ENCODE peak calls at places on chromosome 21, in four cellular contexts. Z, M, W and X are unnamed samples.

GRCh38 chr21:42421018-42421793 is 17.5 kb downstream of the UBASH3A start:
- DNase-seq in M (no peak), Z (no peak), W (no peak), X (no peak)

GRCh38 chr21:45078877-45079281 is 4.5 kb downstream of the ADARB1 start:
- DNase-seq in Z (no peak), W (no peak), M (no peak), X (no peak)

GRCh38 chr21:23963454-23963853 is 1643.8 kb downstream of the MRPL39 start:
- DNase-seq in W (no peak), M (no peak), Z (no peak), X (no peak)

GRCh38 chr21:35217504-35218060 is 168.5 kb upstream of the RUNX1 start:
- DNase-seq in M (peak), Z (peak), W (no peak), X (peak)

GRCh38 chr21:26736449-26736848 is 108.8 kb downstream of the ADAMTS1 start:
- DNase-seq in W (no peak), M (no peak), Z (no peak), X (no peak)

GRCh38 chr21:34017127-34017961 is 56.0 kb upstream of the MRPS6 start:
- DNase-seq in M (no peak), W (no peak), Z (peak), X (no peak)

GRCh38 chr21:24939288-24939687 is 668.0 kb downstream of the MRPL39 start:
- DNase-seq in M (no peak), W (no peak), Z (no peak), X (no peak)

GRCh38 chr21:15722591-15723324 is 7.0 kb upstream of the USP25 start:
- DNase-seq in M (no peak), Z (no peak), W (no peak), X (no peak)

GRCh38 chr21:18646114-18646513 is 242.5 kb upstream of the TMPRSS15 start:
- DNase-seq in M (no peak), Z (no peak), W (no peak), X (no peak)

GRCh38 chr21:44065428-44065827 is 41.8 kb upstream of the PWP2 start:
- DNase-seq in Z (no peak), W (no peak), M (no peak), X (no peak)

GRCh38 chr21:44454747-44455523 is at the start of gene LRRC3:
- DNase-seq in W (peak), Z (peak), M (peak), X (peak)

GRCh38 chr21:44539991-44540666 is at the start of gene KRTAP10-1:
- DNase-seq in Z (no peak), M (no peak), W (no peak), X (no peak)

GRCh38 chr21:36626791-36627190 is 72.1 kb upstream of the SIM2 start:
- DNase-seq in W (no peak), M (no peak), Z (no peak), X (no peak)

GRCh38 chr21:35025206-35026152 is 23.6 kb downstream of the RUNX1 start:
- DNase-seq in Z (no peak), W (no peak), M (no peak), X (no peak)

GRCh38 chr21:41228492-41228891 is 60.5 kb downstream of the BACE2 start:
- DNase-seq in W (no peak), Z (no peak), M (no peak), X (no peak)

GRCh38 chr21:44087426-44088400 is 19.5 kb upstream of the PWP2 start:
- DNase-seq in Z (no peak), M (no peak), W (no peak), X (peak)

GRCh38 chr21:42746593-42747266 is 93.3 kb downstream of the PDE9A start:
- DNase-seq in M (no peak), W (no peak), Z (no peak), X (no peak)

GRCh38 chr21:20644552-20644951 is 353.7 kb upstream of the NCAM2 start:
- DNase-seq in M (no peak), W (no peak), Z (no peak), X (no peak)

GRCh38 chr21:15976807-15977206 is 247.0 kb downstream of the USP25 start:
- DNase-seq in W (no peak), Z (no peak), M (peak), X (no peak)

GRCh38 chr21:33998809-33999208 is 74.6 kb upstream of the MRPS6 start:
- DNase-seq in Z (no peak), W (no peak), M (no peak), X (no peak)

DNA sequence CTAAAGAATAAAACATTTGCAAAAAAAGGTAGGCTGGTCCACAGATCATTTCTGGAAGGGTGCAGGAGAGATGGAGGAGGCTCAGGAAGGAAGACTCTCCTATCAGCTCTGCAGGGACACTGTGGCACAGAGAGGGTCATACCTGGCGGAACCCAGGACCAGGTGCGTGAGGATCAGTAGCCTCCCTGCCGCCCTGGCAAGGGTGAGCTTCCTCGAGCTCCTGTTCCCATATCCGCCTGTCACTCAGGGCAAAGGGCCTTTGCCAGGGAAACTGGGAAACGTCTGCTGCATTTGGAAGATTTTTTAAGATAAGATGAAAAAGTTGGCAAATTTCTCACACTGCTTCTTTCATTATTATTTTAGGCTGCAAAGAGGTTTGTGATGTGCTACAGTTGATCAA is 112.1 kb upstream of the TIAM1 start:
- DNase-seq in W (no peak), M (no peak), Z (no peak), X (no peak)
- TF ChIP-seq HDAC2 in W (no peak), M (no peak), Z (no peak), X (no peak)

DNA sequence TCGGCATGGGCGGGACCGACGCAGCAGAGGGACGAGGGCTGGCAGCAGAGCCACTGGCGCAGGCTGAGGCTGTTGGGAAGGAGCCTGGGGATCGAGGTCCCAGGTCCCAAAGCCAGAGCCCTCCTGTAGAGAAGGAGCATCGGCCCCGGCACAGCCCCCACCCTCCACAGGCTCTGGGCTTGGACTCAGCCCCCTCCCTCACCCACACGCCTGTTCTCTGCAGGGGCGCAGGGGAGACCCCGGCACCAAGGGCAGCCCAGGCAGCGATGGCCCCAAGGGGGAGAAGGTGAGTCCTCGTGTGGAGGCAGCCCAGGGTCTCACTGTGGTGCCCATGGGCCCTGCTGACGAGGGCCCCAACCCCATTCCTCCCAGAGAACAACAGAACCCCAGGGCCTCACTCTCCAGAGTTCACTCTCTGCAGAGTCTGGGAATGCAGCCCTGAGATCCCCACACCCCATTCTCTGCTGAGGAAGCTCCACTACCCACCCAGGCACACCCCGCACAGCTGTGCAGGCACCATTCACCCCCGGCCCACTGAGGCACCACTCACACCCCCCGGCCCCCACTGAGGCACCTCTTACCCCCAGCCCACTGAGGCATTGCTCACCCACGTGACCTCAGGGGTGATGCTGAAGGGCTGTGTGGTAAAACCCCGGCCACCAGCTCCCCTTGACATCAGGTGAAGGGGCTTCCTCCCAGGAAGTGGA is 21.8 kb downstream of the COL6A2 start:
- DNase-seq in Z (no peak), W (no peak), M (no peak), X (no peak)
- TF ChIP-seq HDAC2 in Z (no peak), W (no peak), M (no peak), X (no peak)

GRCh38 chr21:28742527-28742926 is 250.2 kb downstream of the LTN1 start:
- DNase-seq in W (no peak), M (no peak), Z (no peak), X (no peak)
- TF ChIP-seq HDAC2 in W (no peak), M (no peak), Z (no peak), X (no peak)

GRCh38 chr21:39282911-39283310 is 30.5 kb downstream of the BRWD1 start:
- DNase-seq in Z (no peak), W (no peak), M (no peak), X (no peak)

GRCh38 chr21:39281853-39282252 is 31.6 kb downstream of the BRWD1 start:
- DNase-seq in M (no peak), Z (no peak), W (no peak), X (no peak)

GRCh38 chr21:39281207-39281606 is 32.2 kb downstream of the BRWD1 start:
- DNase-seq in W (no peak), Z (no peak), M (no peak), X (no peak)
- TF ChIP-seq HDAC2 in W (no peak), Z (no peak), M (no peak), X (no peak)

GRCh38 chr21:40173833-40174232 is 306.6 kb downstream of the PCP4 start:
- DNase-seq in M (no peak), Z (no peak), W (no peak), X (no peak)

GRCh38 chr21:40178726-40179125 is 311.5 kb downstream of the PCP4 start:
- DNase-seq in Z (no peak), W (no peak), M (no peak), X (no peak)

GRCh38 chr21:40179167-40179566 is 311.9 kb downstream of the PCP4 start:
- DNase-seq in W (no peak), Z (no peak), M (no peak), X (no peak)

GRCh38 chr21:40177979-40178378 is 310.7 kb downstream of the PCP4 start:
- DNase-seq in W (no peak), M (no peak), Z (no peak), X (no peak)

GRCh38 chr21:40176732-40177131 is 309.5 kb downstream of the PCP4 start:
- DNase-seq in Z (no peak), W (no peak), M (no peak), X (no peak)
- TF ChIP-seq HDAC2 in Z (no peak), W (no peak), M (no peak), X (no peak)

GRCh38 chr21:32457962-32458361 is 45.5 kb downstream of the EVA1C start:
- DNase-seq in M (no peak), W (no peak), Z (no peak), X (no peak)

GRCh38 chr21:32455548-32455947 is 43.0 kb downstream of the EVA1C start:
- DNase-seq in W (no peak), Z (no peak), M (no peak), X (no peak)

GRCh38 chr21:32459972-32460371 is 47.5 kb downstream of the EVA1C start:
- DNase-seq in M (no peak), Z (no peak), W (no peak), X (no peak)

GRCh38 chr21:32457360-32457840 is 44.9 kb downstream of the EVA1C start:
- DNase-seq in M (peak), W (peak), Z (peak), X (no peak)

GRCh38 chr21:32456497-32456918 is 44.0 kb downstream of the EVA1C start:
- DNase-seq in W (no peak), M (no peak), Z (no peak), X (no peak)
- TF ChIP-seq HDAC2 in W (no peak), M (no peak), Z (no peak), X (no peak)